ENCODE peak calls at places on chromosomes 5 and 9, in six cellular contexts. A is IMR-90, T is GM12878, G is HepG2, P is K562, H is H1. J is an unnamed sample. For H3K4me1, the result is how much of the 10 kb centered on the place peaks cover.

GRCh38 chr5:120527251-120527650 is 63.2 kb downstream of the PRR16 start:
- DNase-seq in A (no peak), T (no peak), G (no peak), P (no peak), H (no peak), J (no peak)

GRCh38 chr5:88671808-88672499 is 211.0 kb downstream of the MEF2C start:
- DNase-seq in A (no peak), T (no peak), G (no peak), P (no peak), H (no peak), J (no peak)

GRCh38 chr5:8827701-8828100 is 718.2 kb downstream of the SEMA5A start:
- DNase-seq in A (peak), T (no peak), G (no peak), P (no peak), H (no peak), J (no peak)

GRCh38 chr5:107300928-107301327 is 369.8 kb downstream of the EFNA5 start:
- DNase-seq in A (no peak), T (no peak), G (no peak), P (no peak), H (no peak), J (no peak)

GRCh38 chr5:156956321-156956720 is 6.7 kb downstream of the TIMD4 start:
- DNase-seq in A (no peak), T (no peak), G (no peak), P (no peak), H (no peak), J (no peak)

GRCh38 chr9:38039090-38039906 is 29.7 kb downstream of the SHB start:
- DNase-seq in A (peak), T (no peak), G (no peak), P (peak), H (no peak), J (peak)

GRCh38 chr9:106557996-106558667 is 304.8 kb upstream of the ZNF462 start:
- DNase-seq in A (no peak), T (no peak), G (no peak), P (no peak), H (no peak), J (no peak)

GRCh38 chr9:107020040-107020530 is 157.1 kb downstream of the ZNF462 start:
- DNase-seq in A (peak), T (peak), G (no peak), P (no peak), H (no peak), J (no peak)

GRCh38 chr5:142862585-142862984 is 92.4 kb downstream of the ARHGAP26 start:
- DNase-seq in A (no peak), T (no peak), G (no peak), P (no peak), H (no peak), J (peak)

GRCh38 chr9:99998266-99998665 is 91.8 kb downstream of the STX17 start:
- DNase-seq in A (no peak), T (no peak), G (no peak), P (no peak), H (no peak), J (no peak)

GRCh38 chr5:43036856-43037711 is 3.0 kb downstream of the ANXA2R start:
- DNase-seq in A (peak), T (no peak), G (no peak), P (no peak), H (no peak), J (no peak)

GRCh38 chr5:82924990-82925385 is 152.2 kb downstream of the TMEM167A start:
- DNase-seq in A (no peak), T (no peak), G (no peak), P (no peak), H (no peak), J (no peak)

GRCh38 chr5:77620404-77620803 is 18.1 kb downstream of the OTP start:
- DNase-seq in A (no peak), T (no peak), G (peak), P (no peak), H (no peak), J (no peak)

GRCh38 chr9:88433583-88434240 is 45.5 kb downstream of the SPIN1 start:
- DNase-seq in A (peak), T (no peak), G (no peak), P (no peak), H (no peak), J (no peak)

GRCh38 chr9:133677126-133678010 is 41.2 kb downstream of the DBH start:
- DNase-seq in A (no peak), T (no peak), G (no peak), P (no peak), H (no peak), J (no peak)

GRCh38 chr9:128385493-128386205 is 14.5 kb downstream of the URM1 start:
- DNase-seq in A (no peak), T (no peak), G (no peak), P (no peak), H (no peak), J (no peak)

GRCh38 chr5:133610489-133611356 is 1.6 kb downstream of the FSTL4 start:
- DNase-seq in A (no peak), T (no peak), G (peak), P (peak), H (no peak), J (peak)

GRCh38 chr5:172833691-172834569 is at the start of gene ERGIC1:
- DNase-seq in A (peak), T (no peak), G (peak), P (peak), H (no peak), J (peak)

GRCh38 chr5:41193462-41194166 is 19.7 kb downstream of the C6 start:
- DNase-seq in A (peak), T (no peak), G (peak), P (no peak), H (no peak), J (no peak)

GRCh38 chr5:2991884-2992283 is 240.4 kb upstream of the IRX2 start:
- DNase-seq in A (no peak), T (no peak), G (no peak), P (no peak), H (no peak), J (no peak)

GRCh38 chr5:1514027-1514818 is 9.5 kb downstream of the LPCAT1 start:
- DNase-seq in A (no peak), T (no peak), G (no peak), P (no peak), H (no peak), J (peak)

GRCh38 chr5:75601996-75602395 is 9.3 kb upstream of the ANKDD1B start:
- DNase-seq in A (peak), T (no peak), G (no peak), P (no peak), H (no peak), J (no peak)

GRCh38 chr5:60163762-60164161 is 270.2 kb upstream of the PDE4D start:
- DNase-seq in A (no peak), T (no peak), G (no peak), P (no peak), H (no peak), J (no peak)

GRCh38 chr9:115035872-115036612 is 81.9 kb downstream of the TNC start:
- DNase-seq in A (peak), T (peak), G (no peak), P (no peak), H (no peak), J (no peak)

GRCh38 chr9:137295313-137296213 is 6.5 kb downstream of the NRARP start:
- DNase-seq in A (no peak), T (no peak), G (no peak), P (peak), H (no peak), J (peak)

GRCh38 chr9:129283705-129284606 is 105.9 kb upstream of the IER5L start:
- DNase-seq in A (no peak), T (no peak), G (no peak), P (no peak), H (no peak), J (no peak)

GRCh38 chr5:10485142-10485795 is 43.6 kb downstream of the ROPN1L start:
- DNase-seq in A (peak), T (no peak), G (no peak), P (peak), H (no peak), J (peak)

GRCh38 chr5:135880801-135881200 is 14.8 kb downstream of the IL9 start:
- DNase-seq in A (no peak), T (no peak), G (no peak), P (no peak), H (no peak), J (no peak)

GRCh38 chr9:119318371-119318770 is 50.9 kb downstream of the BRINP1 start:
- DNase-seq in A (no peak), T (no peak), G (no peak), P (no peak), H (no peak), J (peak)

GRCh38 chr5:82349651-82350050 is 71.5 kb upstream of the RPS23 start:
- DNase-seq in A (no peak), T (no peak), G (no peak), P (peak), H (peak), J (peak)

GRCh38 chr9:104743377-104743985 is 4.0 kb upstream of the NIPSNAP3A start:
- DNase-seq in A (peak), T (peak), G (peak), P (peak), H (no peak), J (peak)

GRCh38 chr9:75844321-75844720 is 46.2 kb upstream of the PCSK5 start:
- DNase-seq in A (no peak), T (no peak), G (no peak), P (no peak), H (no peak), J (no peak)

GRCh38 chr5:151808451-151809169 is 36.9 kb downstream of the G3BP1 start:
- DNase-seq in A (no peak), T (no peak), G (no peak), P (no peak), H (no peak), J (no peak)
- H3K4me1 ChIP-seq in A (under half), T (under half), G (under half), P (under half), H (under half), J (under half)

GRCh38 chr9:34519321-34520020 is 3.3 kb downstream of the ENHO start:
- DNase-seq in A (no peak), T (no peak), G (no peak), P (no peak), H (no peak), J (no peak)
- TF ChIP-seq USF2 in A (no peak), T (no peak), G (no peak), P (no peak), H (no peak), J (no peak)

DNA sequence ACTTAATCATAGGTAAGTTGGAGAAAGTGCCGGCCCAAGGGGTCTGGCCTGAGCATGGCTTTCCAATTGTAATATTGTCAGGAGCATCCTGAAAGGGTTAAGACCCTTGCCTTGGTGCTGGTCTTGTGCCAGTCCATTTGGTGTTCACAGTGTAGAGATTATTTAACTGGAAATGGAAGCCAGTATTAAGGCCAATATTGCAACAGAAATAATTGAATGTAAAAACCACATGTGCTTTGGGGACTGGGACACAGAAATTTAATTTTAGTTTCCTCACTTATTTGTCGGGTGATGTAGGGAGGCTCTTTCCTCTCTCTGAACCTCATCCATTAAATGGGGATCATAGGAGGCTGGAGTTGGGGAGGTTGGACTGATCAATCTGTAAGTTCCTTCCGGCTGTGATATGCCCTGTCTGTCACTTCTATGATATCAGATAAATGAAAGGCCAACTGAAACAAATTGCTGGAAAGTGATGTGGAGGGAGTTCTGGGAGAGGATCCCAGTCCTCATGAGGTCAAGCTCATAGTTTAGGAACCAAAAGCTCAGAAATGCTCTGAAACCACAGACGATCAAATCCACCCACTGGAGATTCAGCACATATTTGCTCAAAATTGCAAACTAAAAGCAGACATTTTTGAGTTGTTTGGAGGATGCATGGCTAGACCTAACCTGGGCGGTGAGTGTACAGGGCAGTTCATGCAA is 54.8 kb upstream of the COL15A1 start:
- DNase-seq in A (peak), T (no peak), G (no peak), P (no peak), H (no peak), J (no peak)
- H2AFZ ChIP-seq in A (no peak), T (no peak), G (no peak), P (peak), H (no peak), J (no peak)

GRCh38 chr5:138726848-138727247 is 26.4 kb upstream of the CTNNA1 start:
- DNase-seq in A (no peak), T (no peak), G (no peak), P (no peak), H (no peak), J (no peak)
- H3K4me1 ChIP-seq in A (under half), T (under half), G (half or more), P (under half), H (under half), J (under half)

GRCh38 chr5:28084069-28084468 is 1045.7 kb upstream of the CDH9 start:
- DNase-seq in A (no peak), T (no peak), G (no peak), P (no peak), H (no peak), J (no peak)

GRCh38 chr5:28077291-28078240 is 1039.2 kb upstream of the CDH9 start:
- DNase-seq in A (no peak), T (no peak), G (no peak), P (no peak), H (no peak), J (no peak)

DNA sequence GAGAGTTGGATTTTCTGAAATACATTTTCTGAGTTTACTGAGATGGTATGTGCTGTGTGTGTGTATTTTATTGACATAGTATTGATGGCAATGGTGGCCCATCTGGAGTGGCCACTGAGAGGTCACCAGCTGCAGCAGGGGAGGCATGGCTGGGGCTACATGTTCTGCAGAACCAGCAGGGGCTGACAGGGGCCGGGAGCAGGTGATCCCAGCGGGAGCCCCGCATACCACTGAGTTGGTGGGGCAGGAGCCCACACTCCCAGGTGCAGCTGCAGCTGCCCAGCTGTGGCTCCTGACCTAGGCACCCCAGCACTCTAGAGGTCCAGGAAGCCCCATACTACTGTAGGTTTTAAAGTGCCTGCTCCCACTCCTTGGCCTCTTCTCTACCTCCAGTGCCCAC is 1044.2 kb upstream of the CDH9 start:
- DNase-seq in A (no peak), T (no peak), G (no peak), P (no peak), H (no peak), J (no peak)
- TF ChIP-seq USF2 in A (no peak), T (no peak), G (no peak), P (no peak), H (no peak), J (no peak)

J was measured in SK-N-SH.